ENCODE peak calls at places on chromosomes 6 and 20, in four cellular contexts. I is nucleus accumbens, O is EL, M is tibial nerve. Y is an unnamed sample.

GRCh38 chr6:51386347-51386836 is 567.7 kb downstream of the TFAP2B start:
- DNase-seq in I (no peak), O (no peak), M (no peak), Y (no peak)

GRCh38 chr6:8029243-8029870 is 34.8 kb downstream of the BLOC1S5 start:
- DNase-seq in I (no peak), O (peak), M (no peak), Y (no peak)

GRCh38 chr6:129701721-129702455 is 8.1 kb downstream of the ARHGAP18 start:
- DNase-seq in I (no peak), O (peak), M (no peak), Y (no peak)

GRCh38 chr6:31729979-31730630 is 1.0 kb upstream of the DDAH2 start:
- DNase-seq in I (peak), O (peak), M (peak), Y (peak)

GRCh38 chr6:105510746-105511145 is 107.9 kb upstream of the PREP start:
- DNase-seq in I (no peak), O (no peak), M (no peak), Y (no peak)

GRCh38 chr6:154510144-154510905 is at the start of gene CNKSR3:
- DNase-seq in I (peak), O (peak), M (peak), Y (peak)

GRCh38 chr20:37302981-37303380 is 13.5 kb downstream of the MANBAL start:
- DNase-seq in I (no peak), O (no peak), M (no peak), Y (no peak)

GRCh38 chr6:16257999-16258708 is 19.8 kb downstream of the GMPR start:
- DNase-seq in I (no peak), O (no peak), M (no peak), Y (no peak)

GRCh38 chr20:50996901-50997830 is 25.7 kb downstream of the KCNG1 start:
- DNase-seq in I (no peak), O (peak), M (no peak), Y (no peak)

GRCh38 chr6:13431861-13432465 is 55.4 kb downstream of the GFOD1 start:
- DNase-seq in I (no peak), O (peak), M (no peak), Y (no peak)

GRCh38 chr6:168609026-168609685 is 168.2 kb downstream of the SMOC2 start:
- DNase-seq in I (no peak), O (no peak), M (no peak), Y (no peak)

GRCh38 chr6:111586554-111586953 is 19.1 kb downstream of the TRAF3IP2 start:
- DNase-seq in I (no peak), O (no peak), M (no peak), Y (no peak)

GRCh38 chr6:85460951-85461805 is 11.3 kb downstream of the NT5E start:
- DNase-seq in I (no peak), O (peak), M (no peak), Y (no peak)

GRCh38 chr20:16124911-16125776 is 448.1 kb downstream of the KIF16B start:
- DNase-seq in I (no peak), O (no peak), M (no peak), Y (no peak)

GRCh38 chr20:36303020-36303595 is 3.0 kb upstream of the DLGAP4 start:
- DNase-seq in I (no peak), O (no peak), M (no peak), Y (no peak)

GRCh38 chr20:60249436-60249835 is 291.2 kb downstream of the CDH26 start:
- DNase-seq in I (no peak), O (peak), M (no peak), Y (no peak)

GRCh38 chr20:750801-751200 is 17.5 kb downstream of the SLC52A3 start:
- DNase-seq in I (no peak), O (no peak), M (no peak), Y (no peak)

GRCh38 chr6:150967910-150968309 is 102.4 kb downstream of the MTHFD1L start:
- DNase-seq in I (no peak), O (no peak), M (no peak), Y (no peak)

GRCh38 chr6:105485456-105485855 is 82.6 kb upstream of the PREP start:
- DNase-seq in I (no peak), O (no peak), M (no peak), Y (no peak)

GRCh38 chr20:9363673-9364072 is 150.7 kb upstream of the LAMP5 start:
- DNase-seq in I (no peak), O (no peak), M (no peak), Y (no peak)

GRCh38 chr20:50032955-50033666 is 50.3 kb downstream of the SNAI1 start:
- DNase-seq in I (no peak), O (no peak), M (no peak), Y (no peak)

GRCh38 chr20:43459022-43459942 is 1.6 kb downstream of the SRSF6 start:
- DNase-seq in I (no peak), O (peak), M (no peak), Y (no peak)

GRCh38 chr6:27414300-27414699 is 25.7 kb downstream of the ZNF391 start:
- DNase-seq in I (no peak), O (no peak), M (no peak), Y (no peak)

GRCh38 chr20:43755851-43756250 is 29.0 kb upstream of the GTSF1L start:
- DNase-seq in I (no peak), O (peak), M (no peak), Y (no peak)